ENCODE peak calls at places on chromosomes 5 and 9, in nine cellular contexts. E is CD8-positive, alpha-beta T cell; J is OCI-LY7; Y is mesenchymal stem cell; S is heart left ventricle; D is right lobe of liver; A is neural progenitor cell; I is small intestine; C is GM23338. N is an unnamed sample.

GRCh38 chr9:136260936-136261472 is 15.4 kb upstream of the QSOX2 start:
- DNase-seq in Y (no peak), D (no peak), I (no peak), A (no peak), C (no peak), E (peak; percentile 4), S (no peak), J (no peak), N (no peak)

GRCh38 chr5:181053760-181054122 is 13.7 kb downstream of the BTNL9 start:
- DNase-seq in C (peak; percentile 58), J (peak; percentile 73), S (peak; percentile 34), A (peak; percentile 57), I (no peak), Y (no peak), E (no peak), D (no peak), N (no peak)

GRCh38 chr9:84271004-84271886 is 69.3 kb downstream of the SLC28A3 start:
- DNase-seq in D (no peak), A (peak; percentile 94), J (peak; percentile 1), S (peak; percentile 54), I (peak; percentile 27), C (peak; percentile 92), E (peak; percentile 45), Y (peak; percentile 68), N (peak; percentile 42)

GRCh38 chr5:73280821-73281746 is 108.1 kb downstream of the TMEM174 start:
- DNase-seq in C (no peak), Y (peak; percentile 29), E (no peak), D (no peak), A (no peak), S (peak; percentile 42), I (peak; percentile 67), J (no peak), N (no peak)

GRCh38 chr9:3398232-3398648 is 127.6 kb downstream of the RFX3 start:
- DNase-seq in A (no peak), Y (peak; percentile 25), I (no peak), C (no peak), D (no peak), E (no peak), S (no peak), J (peak; percentile 64), N (no peak)

GRCh38 chr5:36052542-36052941 is 14.1 kb downstream of the UGT3A2 start:
- DNase-seq in D (no peak), S (no peak), I (no peak), Y (no peak), A (no peak), C (no peak), J (no peak), E (no peak), N (no peak)

GRCh38 chr9:18826248-18826647 is 206.8 kb downstream of the SAXO1 start:
- DNase-seq in A (peak; percentile 23), I (no peak), C (no peak), Y (no peak), D (no peak), E (no peak), S (no peak), J (no peak), N (no peak)

GRCh38 chr9:83000765-83001164 is 62.2 kb downstream of the RASEF start:
- DNase-seq in J (no peak), A (no peak), C (no peak), E (no peak), S (no peak), Y (no peak), D (no peak), I (no peak), N (no peak)

GRCh38 chr5:146025108-146025507 is 80.3 kb downstream of the PLAC8L1 start:
- DNase-seq in Y (peak; percentile 10), J (no peak), A (no peak), S (peak; percentile 80), I (peak; percentile 62), D (no peak), C (no peak), E (no peak), N (no peak)

GRCh38 chr5:149688406-149688805 is 41.7 kb upstream of the PPARGC1B start:
- DNase-seq in D (no peak), Y (no peak), A (no peak), J (no peak), C (no peak), S (no peak), I (no peak), E (no peak), N (no peak)

GRCh38 chr5:38607396-38607795 is 51.0 kb upstream of the LIFR start:
- DNase-seq in E (no peak), D (no peak), C (no peak), Y (peak; percentile 95), A (no peak), I (no peak), S (no peak), J (no peak), N (no peak)

GRCh38 chr5:111461261-111461671 is 51.1 kb downstream of the STARD4 start:
- DNase-seq in A (peak; percentile 74), C (peak; percentile 75), E (no peak), I (peak; percentile 5), S (no peak), Y (peak; percentile 52), J (peak; percentile 15), D (no peak), N (peak; percentile 16)

GRCh38 chr5:167582916-167583315 is 708.5 kb upstream of the WWC1 start:
- DNase-seq in Y (no peak), S (no peak), I (no peak), E (no peak), J (no peak), A (no peak), D (no peak), C (no peak), N (no peak)

GRCh38 chr5:891117-891836 is 1.3 kb downstream of the BRD9 start:
- DNase-seq in E (no peak), I (peak; percentile 78), S (no peak), J (no peak), Y (peak; percentile 30), C (peak; percentile 18), D (no peak), A (peak; percentile 11), N (no peak)

DNA sequence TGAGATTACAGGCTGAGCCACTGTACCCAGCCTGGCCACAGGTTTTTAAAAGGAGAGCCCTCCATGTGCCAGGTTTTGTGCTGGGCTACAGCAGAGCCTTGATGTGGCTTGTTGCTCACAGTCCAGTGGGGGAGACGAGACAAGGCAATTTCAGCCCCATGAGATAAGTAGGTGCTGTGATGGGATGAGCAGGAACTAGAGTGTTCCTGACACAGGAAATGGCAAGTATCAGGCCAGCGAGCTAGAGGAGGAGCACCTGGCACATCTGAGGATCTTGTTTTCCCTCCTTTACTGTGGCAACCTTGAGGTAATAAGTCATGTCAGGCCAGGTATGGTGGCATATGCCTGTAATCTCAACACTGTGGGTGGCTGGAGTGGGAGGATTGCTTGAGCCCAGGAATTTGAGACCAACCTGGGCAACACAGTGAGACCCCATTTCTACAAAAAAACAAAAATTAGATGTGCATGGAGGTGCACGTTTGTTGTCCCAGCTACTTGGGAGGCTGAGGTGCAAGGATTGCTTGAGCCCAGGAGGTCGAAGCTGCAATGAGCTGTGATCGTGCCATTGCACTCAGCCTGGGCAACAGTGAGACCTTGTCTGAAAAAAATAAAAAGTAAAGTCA is 3.8 kb upstream of the ZDHHC12 start:
- DNase-seq in C (no peak), I (no peak), S (no peak), E (no peak), D (no peak), J (peak; percentile 25), Y (no peak), A (no peak), N (no peak)
- H3K27ac ChIP-seq in C (no peak overlapping the region), I (no peak overlapping the region), S (no peak overlapping the region), E (peak overlapping the region; percentile 49), D (no peak overlapping the region), J (no peak overlapping the region), Y (no peak overlapping the region), A (no peak overlapping the region), N (no peak overlapping the region)

DNA sequence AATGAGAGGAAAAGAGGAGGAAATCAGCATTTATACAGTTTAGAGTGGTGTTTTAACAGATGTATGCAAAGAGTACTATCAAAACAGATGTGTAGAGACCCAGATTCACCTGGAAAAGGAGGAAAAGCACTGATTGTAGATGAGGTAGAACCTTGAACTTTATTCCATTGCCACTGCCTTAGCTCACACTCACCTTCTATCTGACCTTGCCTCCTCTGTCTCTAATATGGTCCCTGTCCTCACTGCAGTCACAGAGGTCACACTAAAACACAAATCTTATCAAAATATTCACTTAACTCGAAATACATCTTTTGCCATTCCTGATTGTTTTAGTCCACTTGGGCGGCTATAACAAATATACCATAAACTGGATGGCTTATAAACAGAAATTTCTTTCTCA is 7.0 kb downstream of the GIN1 start:
- DNase-seq in S (no peak), I (no peak), D (no peak), Y (no peak), C (no peak), J (no peak), A (no peak), E (no peak), N (no peak)
- H3K27ac ChIP-seq in S (no peak overlapping the region), I (no peak overlapping the region), D (no peak overlapping the region), Y (no peak overlapping the region), C (no peak overlapping the region), J (no peak overlapping the region), A (no peak overlapping the region), E (no peak overlapping the region), N (no peak overlapping the region)

DNA sequence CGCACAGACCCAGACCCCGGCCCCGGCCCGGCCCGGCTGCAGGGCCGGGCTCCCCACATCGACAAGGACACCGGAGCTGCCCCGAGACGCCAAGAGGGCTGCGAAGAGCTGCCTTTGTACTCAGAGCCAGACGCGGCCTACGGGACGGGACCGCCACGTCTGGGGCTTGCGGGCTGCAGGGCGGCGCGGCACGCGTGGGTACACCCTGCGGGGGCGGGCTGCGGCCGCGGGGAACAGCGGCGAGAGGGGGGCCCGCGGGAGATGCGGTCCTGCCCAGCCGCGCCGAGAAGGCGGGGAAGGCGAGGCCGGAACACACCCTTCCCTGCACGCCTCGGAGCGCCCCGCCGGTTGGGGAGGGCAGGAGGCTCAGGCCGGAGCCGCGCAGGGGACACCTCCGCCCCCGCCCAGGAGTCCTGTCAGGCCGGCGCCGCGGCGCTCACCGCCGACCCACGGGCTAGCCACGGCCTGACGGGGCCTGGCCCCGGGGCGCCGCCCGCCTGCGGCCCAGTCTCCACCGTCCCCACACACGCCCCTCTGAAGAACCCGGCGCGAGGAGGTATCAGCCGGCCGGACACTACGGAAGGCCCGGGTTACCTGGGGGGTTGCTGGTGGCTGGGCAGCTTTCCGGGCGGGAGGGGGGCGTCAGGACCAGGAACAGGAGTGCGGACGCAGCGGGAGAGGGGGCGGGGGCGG is 478 bp downstream of the RAB14 start:
- DNase-seq in A (peak; percentile 75), S (peak; percentile 70), I (peak; percentile 49), D (no peak), Y (no peak), C (peak; percentile 60), J (peak; percentile 64), E (peak; percentile 43), N (peak; percentile 48)
- H3K27ac ChIP-seq in A (peak overlapping the region; percentile 83), S (peak overlapping the region; percentile 98), I (peak overlapping the region; percentile 98), D (peak overlapping the region; percentile 89), Y (peak overlapping the region; percentile 47), C (peak overlapping the region; percentile 83), J (peak overlapping the region; percentile 81), E (peak overlapping the region; percentile 79), N (peak overlapping the region; percentile 91)

DNA sequence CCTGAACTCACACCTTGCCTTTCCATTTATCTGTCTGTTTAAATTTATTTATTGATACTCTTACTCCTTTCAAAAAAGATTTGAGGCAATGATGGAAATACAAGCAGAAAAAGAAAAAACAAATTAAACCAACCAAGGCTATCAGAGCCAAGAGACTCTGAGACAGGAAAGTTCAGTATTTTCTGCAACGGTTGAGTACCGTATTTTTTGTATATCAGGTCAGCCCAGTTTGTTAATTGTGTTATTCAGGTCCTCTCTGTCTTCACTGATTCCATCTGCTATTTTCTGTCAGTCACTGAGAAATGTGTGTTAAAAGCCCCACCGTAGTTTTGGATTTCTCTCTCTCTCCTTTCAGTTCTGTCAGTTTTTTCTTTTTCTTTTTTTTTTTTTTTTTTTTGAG is 134.5 kb upstream of the SMIM23 start:
- DNase-seq in A (no peak), J (no peak), I (no peak), C (no peak), D (no peak), E (no peak), Y (no peak), S (no peak), N (no peak)
- H3K27ac ChIP-seq in A (no peak overlapping the region), J (no peak overlapping the region), I (no peak overlapping the region), C (no peak overlapping the region), D (no peak overlapping the region), E (no peak overlapping the region), Y (no peak overlapping the region), S (no peak overlapping the region), N (no peak overlapping the region)